ENCODE peak calls at places on chromosomes 16 and 17, in seven cellular contexts. E, M, B, Y, T, Z and V are unnamed samples. For H3K36me3, the result is how much of the 10 kb centered on the place peaks cover.

GRCh38 chr17:74780443-74781238 is 4.5 kb upstream of the NAT9 start:
- DNase-seq in E (no peak), M (peak), B (peak), Y (peak), T (no peak), Z (no peak), V (no peak)

GRCh38 chr16:84950906-84951305 is 60.4 kb downstream of the ZDHHC7 start:
- DNase-seq in E (no peak), M (peak), B (peak), Y (peak), T (no peak), Z (no peak), V (no peak)

GRCh38 chr16:88469615-88470395 is 16.7 kb downstream of the ZFPM1 start:
- DNase-seq in E (no peak), M (no peak), B (no peak), Y (no peak), T (no peak), Z (no peak), V (no peak)

GRCh38 chr17:56167491-56167890 is 14.2 kb downstream of the ANKFN1 start:
- DNase-seq in E (no peak), M (no peak), B (no peak), Y (no peak), T (no peak), Z (no peak), V (no peak)

GRCh38 chr17:52170963-52171572 is 12.6 kb upstream of the CA10 start:
- DNase-seq in E (peak), M (peak), B (no peak), Y (peak), T (no peak), Z (peak), V (no peak)

GRCh38 chr17:50768348-50768761 is 1.0 kb upstream of the ANKRD40CL start:
- DNase-seq in E (no peak), M (no peak), B (no peak), Y (peak), T (peak), Z (no peak), V (no peak)

GRCh38 chr17:73341350-73342056 is 29.7 kb upstream of the CDC42EP4 start:
- DNase-seq in E (no peak), M (no peak), B (no peak), Y (no peak), T (no peak), Z (no peak), V (no peak)

GRCh38 chr16:50351116-50351515 is 17.7 kb downstream of the BRD7 start:
- DNase-seq in E (no peak), M (no peak), B (no peak), Y (no peak), T (no peak), Z (no peak), V (no peak)

GRCh38 chr17:41907633-41908539 is 10.9 kb downstream of the ACLY start:
- DNase-seq in E (no peak), M (no peak), B (no peak), Y (no peak), T (peak), Z (no peak), V (peak)

GRCh38 chr16:19175492-19176262 is 7.6 kb downstream of the SYT17 start:
- DNase-seq in E (no peak), M (no peak), B (no peak), Y (no peak), T (no peak), Z (no peak), V (no peak)

GRCh38 chr16:75621170-75621477 is 2.0 kb downstream of the ADAT1 start:
- DNase-seq in E (no peak), M (peak), B (peak), Y (peak), T (no peak), Z (peak), V (peak)

GRCh38 chr17:82384051-82384729 is 12.6 kb downstream of the UTS2R start:
- DNase-seq in E (no peak), M (no peak), B (no peak), Y (no peak), T (no peak), Z (no peak), V (no peak)

GRCh38 chr16:12096162-12096781 is 119.7 kb downstream of the SNX29 start:
- DNase-seq in E (no peak), M (no peak), B (no peak), Y (peak), T (no peak), Z (no peak), V (peak)

GRCh38 chr17:72489273-72489641 is 368.4 kb downstream of the SOX9 start:
- DNase-seq in E (no peak), M (no peak), B (no peak), Y (no peak), T (no peak), Z (no peak), V (no peak)

GRCh38 chr17:57442401-57442823 is 186.1 kb downstream of the MSI2 start:
- DNase-seq in E (no peak), M (no peak), B (no peak), Y (no peak), T (no peak), Z (no peak), V (peak)

GRCh38 chr16:11794991-11795886 is 1.8 kb downstream of the ZC3H7A start:
- DNase-seq in E (no peak), M (no peak), B (no peak), Y (no peak), T (peak), Z (no peak), V (peak)

GRCh38 chr17:696412-696811 is 18.2 kb downstream of the VPS53 start:
- DNase-seq in E (no peak), M (no peak), B (no peak), Y (no peak), T (no peak), Z (no peak), V (no peak)

GRCh38 chr17:77535435-77535834 is 394.7 kb downstream of the SEC14L1 start:
- DNase-seq in E (no peak), M (no peak), B (no peak), Y (peak), T (no peak), Z (no peak), V (no peak)

GRCh38 chr16:68362952-68363846 is 52.4 kb downstream of the PRMT7 start:
- DNase-seq in E (no peak), M (no peak), B (no peak), Y (no peak), T (no peak), Z (no peak), V (no peak)

GRCh38 chr16:47571049-47571448 is 109.9 kb downstream of the PHKB start:
- DNase-seq in E (no peak), M (peak), B (no peak), Y (no peak), T (no peak), Z (no peak), V (no peak)

GRCh38 chr16:87618216-87618615 is 15.9 kb downstream of the JPH3 start:
- DNase-seq in E (no peak), M (no peak), B (no peak), Y (no peak), T (no peak), Z (no peak), V (no peak)

GRCh38 chr16:5580320-5580719 is 482.7 kb upstream of the EEF2KMT start:
- DNase-seq in E (no peak), M (no peak), B (no peak), Y (no peak), T (no peak), Z (no peak), V (no peak)

GRCh38 chr16:21083729-21084268 is 66.8 kb downstream of the DNAH3 start:
- DNase-seq in E (peak), M (peak), B (peak), Y (peak), T (peak), Z (peak), V (peak)

GRCh38 chr16:28974007-28974436 is 556 bp upstream of the SPNS1 start:
- DNase-seq in E (peak), M (peak), B (no peak), Y (peak), T (peak), Z (peak), V (peak)

GRCh38 chr16:8855051-8855786 is 13.6 kb downstream of the CARHSP1 start:
- DNase-seq in E (no peak), M (no peak), B (peak), Y (no peak), T (peak), Z (no peak), V (no peak)
- H3K36me3 ChIP-seq in E (half or more), M (under half), B (under half), Y (under half), T (under half), Z (under half), V (under half)

GRCh38 chr16:54940279-54940604 is 9.6 kb downstream of the IRX5 start:
- DNase-seq in E (no peak), M (no peak), B (no peak), Y (no peak), T (no peak), Z (no peak), V (no peak)

GRCh38 chr16:54936979-54937672 is 6.5 kb downstream of the IRX5 start:
- DNase-seq in E (peak), M (peak), B (no peak), Y (no peak), T (no peak), Z (peak), V (peak)

GRCh38 chr16:54939537-54940278 is 9.0 kb downstream of the IRX5 start:
- DNase-seq in E (peak), M (peak), B (no peak), Y (no peak), T (no peak), Z (no peak), V (peak)

GRCh38 chr16:54937673-54938350 is 7.1 kb downstream of the IRX5 start:
- DNase-seq in E (peak), M (no peak), B (no peak), Y (no peak), T (no peak), Z (peak), V (no peak)

DNA sequence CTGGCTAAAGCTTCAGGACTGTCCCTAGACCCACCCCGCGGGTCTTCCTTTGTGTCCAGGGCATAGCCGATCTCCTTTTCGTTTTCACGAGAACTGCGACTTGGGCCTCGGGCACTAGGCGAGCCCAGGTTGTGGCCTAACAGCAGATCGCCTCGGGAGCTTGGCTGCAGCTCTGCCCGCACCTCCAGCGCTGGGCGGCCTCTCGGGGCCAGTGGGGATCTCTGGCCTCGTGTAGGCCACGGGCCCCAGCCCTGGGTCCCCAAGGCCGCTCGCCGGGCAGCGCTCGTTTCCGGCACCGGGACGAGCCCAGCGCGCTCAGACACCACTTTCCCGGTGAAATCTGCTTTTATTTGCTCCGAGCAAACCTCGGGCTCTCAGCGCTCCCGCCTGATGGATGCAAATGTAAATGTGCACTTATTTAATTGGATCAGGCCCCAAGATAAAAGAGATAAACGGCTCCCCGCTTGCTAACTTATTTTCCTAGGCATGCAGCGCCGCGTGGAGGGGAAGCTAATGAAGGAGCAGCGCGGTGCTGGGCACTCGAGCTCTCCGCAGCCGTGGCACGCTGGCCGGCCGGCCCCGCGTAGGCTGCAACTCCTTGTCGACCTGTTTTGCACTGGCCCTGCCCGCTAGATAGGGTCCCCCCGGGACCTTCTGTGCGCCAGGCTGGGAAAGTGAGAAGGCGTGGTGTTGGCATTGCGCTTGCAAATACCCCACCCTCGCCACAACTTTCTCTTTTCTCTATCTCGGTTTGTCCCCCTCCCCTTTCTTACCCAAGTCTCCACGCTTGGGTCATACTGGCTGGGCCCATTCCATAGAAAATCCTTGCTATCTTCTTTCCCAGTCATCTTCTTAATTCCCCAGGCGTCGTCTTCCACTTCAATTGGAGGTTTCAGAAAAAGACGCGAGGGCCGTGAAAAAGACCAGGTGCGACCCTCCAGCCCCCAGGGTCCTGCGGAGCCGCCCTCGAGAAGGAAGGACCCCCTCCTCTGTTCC is 8.0 kb downstream of the IRX5 start:
- DNase-seq in E (peak), M (peak), B (no peak), Y (no peak), T (no peak), Z (peak), V (peak)
- H3K4me3 ChIP-seq in E (no peak), M (no peak), B (no peak), Y (no peak), T (no peak), Z (peak), V (no peak)

DNA sequence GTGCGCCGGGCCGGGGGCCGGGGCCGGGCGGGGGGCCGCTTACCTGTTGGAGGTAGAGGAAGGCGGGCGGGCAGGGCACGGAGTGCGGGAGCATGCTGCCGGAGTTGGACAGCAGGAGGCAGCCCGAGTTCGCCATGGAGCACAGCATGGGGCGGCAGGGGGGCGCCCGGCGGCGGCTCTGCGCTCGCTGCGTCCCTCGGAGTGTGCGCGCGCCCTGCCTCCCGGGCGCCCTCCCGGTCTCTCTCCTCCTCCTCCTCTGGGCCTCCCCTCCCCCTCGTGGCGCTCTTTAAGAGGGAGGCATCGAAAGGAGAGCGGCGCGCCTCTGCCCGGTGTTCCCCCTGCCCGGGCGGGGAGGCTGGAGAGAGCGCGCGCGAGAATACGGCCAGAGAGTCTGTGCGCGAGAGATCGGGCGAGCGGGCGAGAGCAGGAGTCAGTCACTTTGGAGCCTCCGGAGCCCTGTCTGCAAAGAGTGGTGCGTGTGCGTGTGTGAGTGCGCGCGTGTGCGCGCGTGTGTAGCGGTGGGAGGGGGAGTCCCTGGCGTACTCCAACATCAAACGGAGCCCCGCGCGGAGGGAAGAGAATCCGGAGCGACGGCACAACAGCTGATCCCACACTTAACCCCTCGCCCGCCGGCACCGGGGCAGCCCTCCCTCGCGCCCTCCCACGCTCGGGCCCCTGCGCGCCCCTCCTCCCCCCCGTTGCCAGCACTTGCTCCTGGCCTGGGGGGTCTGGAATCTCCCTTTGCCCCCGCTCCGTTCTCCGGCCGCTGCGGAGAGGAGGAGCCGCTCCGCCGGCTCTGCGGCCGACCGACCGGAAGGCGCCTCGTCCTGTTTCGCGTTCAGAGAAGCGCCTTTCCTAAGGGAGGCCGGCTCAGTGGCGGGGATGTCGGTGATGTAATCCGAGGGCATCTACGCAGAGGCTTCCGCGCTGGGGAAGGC is 108.9 kb downstream of the ENGASE start:
- DNase-seq in E (peak), M (peak), B (no peak), Y (no peak), T (no peak), Z (peak), V (no peak)
- H3K9ac ChIP-seq in E (peak), M (peak), B (no peak), Y (no peak), T (no peak), Z (no peak), V (no peak)

GRCh38 chr17:49717371-49717841 is 9.6 kb upstream of the SLC35B1 start:
- DNase-seq in E (no peak), M (no peak), B (no peak), Y (no peak), T (no peak), Z (no peak), V (no peak)
- H3K36me3 ChIP-seq in E (half or more), M (under half), B (under half), Y (under half), T (under half), Z (under half), V (under half)

GRCh38 chr17:6681176-6681575 is 29.6 kb downstream of the C17orf100 start:
- DNase-seq in E (no peak), M (no peak), B (no peak), Y (no peak), T (no peak), Z (peak), V (no peak)

GRCh38 chr17:6683081-6683684 is 30.0 kb downstream of the SLC13A5 start:
- DNase-seq in E (no peak), M (no peak), B (no peak), Y (no peak), T (no peak), Z (no peak), V (no peak)

GRCh38 chr17:6681671-6682070 is 30.1 kb downstream of the C17orf100 start:
- DNase-seq in E (no peak), M (no peak), B (no peak), Y (no peak), T (no peak), Z (peak), V (no peak)

GRCh38 chr17:6683730-6684459 is 29.3 kb downstream of the SLC13A5 start:
- DNase-seq in E (no peak), M (no peak), B (no peak), Y (no peak), T (no peak), Z (no peak), V (no peak)

GRCh38 chr17:6682339-6682738 is 30.8 kb downstream of the C17orf100 start:
- DNase-seq in E (no peak), M (no peak), B (no peak), Y (no peak), T (no peak), Z (no peak), V (no peak)
- H3K4me3 ChIP-seq in E (no peak), M (no peak), B (no peak), Y (no peak), T (no peak), Z (no peak), V (no peak)

GRCh38 chr16:8204096-8204495 is 386.2 kb downstream of the TMEM114 start:
- DNase-seq in E (no peak), M (no peak), B (no peak), Y (no peak), T (no peak), Z (no peak), V (no peak)
- H3K9ac ChIP-seq in E (no peak), M (no peak), B (no peak), Y (no peak), T (no peak), Z (no peak), V (no peak)

GRCh38 chr17:38457577-38458371 is 29.5 kb downstream of the ARHGAP23 start:
- DNase-seq in E (no peak), M (no peak), B (no peak), Y (no peak), T (no peak), Z (no peak), V (no peak)

GRCh38 chr17:38458521-38458920 is 30.3 kb downstream of the ARHGAP23 start:
- DNase-seq in E (no peak), M (no peak), B (no peak), Y (no peak), T (no peak), Z (no peak), V (no peak)

GRCh38 chr17:38460082-38460715 is 31.9 kb downstream of the ARHGAP23 start:
- DNase-seq in E (no peak), M (no peak), B (no peak), Y (no peak), T (no peak), Z (no peak), V (no peak)

GRCh38 chr17:38460716-38461650 is 32.7 kb downstream of the ARHGAP23 start:
- DNase-seq in E (no peak), M (no peak), B (no peak), Y (no peak), T (no peak), Z (no peak), V (no peak)

GRCh38 chr17:38459556-38459955 is 31.3 kb downstream of the ARHGAP23 start:
- DNase-seq in E (no peak), M (no peak), B (no peak), Y (no peak), T (no peak), Z (no peak), V (no peak)
- H3K36me3 ChIP-seq in E (under half), M (under half), B (under half), Y (under half), T (under half), Z (under half), V (under half)

GRCh38 chr16:3578121-3578520 is 918 bp upstream of the NLRC3 start:
- DNase-seq in E (no peak), M (no peak), B (no peak), Y (no peak), T (no peak), Z (no peak), V (no peak)

GRCh38 chr16:3575491-3575890 is 1.7 kb downstream of the NLRC3 start:
- DNase-seq in E (no peak), M (no peak), B (no peak), Y (no peak), T (no peak), Z (no peak), V (no peak)

GRCh38 chr16:3578610-3579551 is 1.7 kb upstream of the NLRC3 start:
- DNase-seq in E (peak), M (peak), B (peak), Y (no peak), T (no peak), Z (no peak), V (no peak)

GRCh38 chr16:3576211-3576610 is 992 bp downstream of the NLRC3 start:
- DNase-seq in E (no peak), M (no peak), B (no peak), Y (no peak), T (no peak), Z (no peak), V (no peak)

GRCh38 chr16:3577302-3577752 is at the start of gene NLRC3:
- DNase-seq in E (no peak), M (no peak), B (no peak), Y (no peak), T (no peak), Z (no peak), V (no peak)
- H3K4me3 ChIP-seq in E (no peak), M (no peak), B (no peak), Y (no peak), T (peak), Z (no peak), V (no peak)

GRCh38 chr17:11412653-11413052 is 171.6 kb downstream of the SHISA6 start:
- DNase-seq in E (no peak), M (no peak), B (no peak), Y (no peak), T (peak), Z (no peak), V (no peak)
- H3K9ac ChIP-seq in E (no peak), M (no peak), B (no peak), Y (no peak), T (no peak), Z (no peak), V (no peak)

GRCh38 chr17:2954898-2955445 is 108.4 kb downstream of the OR1D5 start:
- DNase-seq in E (no peak), M (peak), B (peak), Y (peak), T (no peak), Z (peak), V (peak)
- H3K36me3 ChIP-seq in E (under half), M (under half), B (under half), Y (under half), T (under half), Z (under half), V (under half)